ENCODE peak calls at places on chromosomes 5 and 9, in ten cellular contexts. Y is astrocyte of the cerebellum, B is NT2/D1, W is HS-27A, I is T-helper 2 cell, U is fibroblast of lung, G is type B pancreatic cell, A is fibroblast of pulmonary artery, K is fibroblast of the conjunctiva, S is nephron progenitor cell. E is an unnamed sample.
A peak's percentile ranks its signal among the peaks of the same experiment; 100 is the strongest.

GRCh38 chr5:68354315-68354714 is 138.8 kb downstream of the PIK3R1 start:
- DNase-seq in Y (no peak), B (no peak), W (no peak), I (no peak), U (no peak), G (no peak), A (no peak), K (no peak), S (no peak), E (no peak)

GRCh38 chr5:33379757-33380156 is 61.0 kb upstream of the TARS1 start:
- DNase-seq in Y (no peak), B (peak; percentile 52), W (peak; percentile 61), I (no peak), U (no peak), G (no peak), A (peak; percentile 70), K (peak; percentile 43), S (peak; percentile 6), E (no peak)

GRCh38 chr9:108162664-108163063 is 673.1 kb upstream of the KLF4 start:
- DNase-seq in Y (peak; percentile 91), B (no peak), W (peak; percentile 48), I (no peak), U (peak; percentile 94), G (no peak), A (peak; percentile 79), K (peak; percentile 67), S (no peak), E (no peak)

GRCh38 chr9:137590469-137591383 is at the start of gene ZMYND19:
- DNase-seq in Y (peak; percentile 55), B (peak; percentile 77), W (no peak), I (peak; percentile 84), U (peak; percentile 72), G (peak; percentile 95), A (peak; percentile 86), K (peak; percentile 60), S (peak; percentile 93), E (peak; percentile 88)

GRCh38 chr5:179258001-179258921 is 87.0 kb downstream of the ADAMTS2 start:
- DNase-seq in Y (no peak), B (no peak), W (no peak), I (no peak), U (no peak), G (peak; percentile 66), A (no peak), K (no peak), S (no peak), E (no peak)

GRCh38 chr9:99822596-99823391 is 1.1 kb downstream of the NR4A3 start:
- DNase-seq in Y (no peak), B (no peak), W (peak; percentile 14), I (peak; percentile 55), U (peak; percentile 53), G (peak; percentile 70), A (peak; percentile 75), K (no peak), S (peak; percentile 65), E (peak; percentile 48)

GRCh38 chr9:125049212-125049611 is 94.1 kb downstream of the SCAI start:
- DNase-seq in Y (no peak), B (no peak), W (no peak), I (no peak), U (peak; percentile 12), G (no peak), A (no peak), K (no peak), S (no peak), E (no peak)

GRCh38 chr5:96114736-96115466 is 153.2 kb upstream of the ELL2 start:
- DNase-seq in Y (no peak), B (no peak), W (no peak), I (no peak), U (peak; percentile 64), G (no peak), A (peak; percentile 24), K (no peak), S (no peak), E (no peak)

GRCh38 chr5:32505718-32506117 is 61.2 kb upstream of the ZFR start:
- DNase-seq in Y (peak; percentile 26), B (no peak), W (no peak), I (no peak), U (peak; percentile 65), G (no peak), A (peak; percentile 84), K (peak; percentile 78), S (no peak), E (no peak)

GRCh38 chr9:94150890-94151660 is 66.8 kb downstream of the PTPDC1 start:
- DNase-seq in Y (no peak), B (no peak), W (no peak), I (no peak), U (no peak), G (no peak), A (no peak), K (no peak), S (no peak), E (no peak)

GRCh38 chr9:129382281-129383004 is 204.4 kb upstream of the IER5L start:
- DNase-seq in Y (no peak), B (no peak), W (no peak), I (no peak), U (no peak), G (no peak), A (no peak), K (no peak), S (no peak), E (no peak)

GRCh38 chr5:107542428-107542827 is 128.3 kb downstream of the EFNA5 start:
- DNase-seq in Y (peak; percentile 65), B (no peak), W (peak; percentile 51), I (no peak), U (peak; percentile 88), G (no peak), A (peak; percentile 98), K (peak; percentile 93), S (no peak), E (no peak)

GRCh38 chr9:93920401-93920800 is 34.8 kb downstream of the BARX1 start:
- DNase-seq in Y (no peak), B (no peak), W (no peak), I (no peak), U (no peak), G (no peak), A (no peak), K (no peak), S (peak; percentile 37), E (no peak)

GRCh38 chr5:30890377-30890776 is 303.1 kb upstream of the CDH6 start:
- DNase-seq in Y (no peak), B (no peak), W (no peak), I (no peak), U (peak; percentile 11), G (no peak), A (no peak), K (no peak), S (no peak), E (no peak)

GRCh38 chr9:38394419-38394818 is 1.9 kb downstream of the ALDH1B1 start:
- DNase-seq in Y (no peak), B (no peak), W (no peak), I (no peak), U (no peak), G (no peak), A (no peak), K (no peak), S (no peak), E (no peak)

GRCh38 chr9:137445275-137445807 is 4.2 kb upstream of the ENTPD8 start:
- DNase-seq in Y (peak; percentile 45), B (no peak), W (peak; percentile 30), I (peak; percentile 69), U (peak; percentile 68), G (no peak), A (peak; percentile 77), K (peak; percentile 59), S (peak; percentile 85), E (peak; percentile 84)

GRCh38 chr5:124952079-124952478 is 205.6 kb upstream of the ZNF608 start:
- DNase-seq in Y (no peak), B (no peak), W (no peak), I (no peak), U (no peak), G (no peak), A (no peak), K (no peak), S (no peak), E (no peak)